ENCODE peak calls at places on chromosomes 2 and 18, in seven cellular contexts. L is lung, I is suprapubic skin, Y is HL-60, W is tibial nerve, U is right lobe of liver, C is kidney. M is an unnamed sample.

GRCh38 chr18:76844742-76845477 is 22.6 kb downstream of the ZNF236 start:
- DNase-seq in Y (no peak), L (no peak), I (no peak), U (no peak), C (no peak), W (no peak), M (no peak)

GRCh38 chr18:58208207-58208944 is 164.3 kb downstream of the NEDD4L start:
- DNase-seq in L (no peak), U (no peak), C (no peak), Y (no peak), W (no peak), I (no peak), M (no peak)

GRCh38 chr2:27446057-27446456 is 3.9 kb downstream of the KRTCAP3 start:
- DNase-seq in I (peak; percentile 70), W (no peak), Y (no peak), L (peak; percentile 69), C (peak; percentile 76), U (peak; percentile 47), M (no peak)

GRCh38 chr2:18630941-18631340 is 41.6 kb upstream of the NT5C1B start:
- DNase-seq in W (no peak), Y (no peak), C (no peak), I (no peak), U (no peak), L (no peak), M (no peak)

GRCh38 chr18:2881088-2881487 is 34.3 kb downstream of the EMILIN2 start:
- DNase-seq in U (no peak), Y (no peak), L (peak; percentile 27), C (no peak), W (no peak), I (peak; percentile 60), M (no peak)

GRCh38 chr2:5690718-5691658 is 1.2 kb upstream of the SOX11 start:
- DNase-seq in W (no peak), U (no peak), I (no peak), Y (no peak), L (no peak), C (peak; percentile 65), M (no peak)

GRCh38 chr2:20677301-20678176 is 10.6 kb downstream of the GDF7 start:
- DNase-seq in U (no peak), L (no peak), Y (no peak), I (no peak), C (no peak), W (no peak), M (no peak)

GRCh38 chr2:133841905-133842304 is 273.6 kb upstream of the NCKAP5 start:
- DNase-seq in C (peak; percentile 63), Y (no peak), W (no peak), L (no peak), U (no peak), I (no peak), M (peak; percentile 47)

GRCh38 chr2:138997849-138998517 is 217.8 kb upstream of the NXPH2 start:
- DNase-seq in C (no peak), I (no peak), W (no peak), U (no peak), Y (no peak), L (no peak), M (no peak)

GRCh38 chr18:73614812-73615211 is 532.8 kb downstream of the FBXO15 start:
- DNase-seq in L (no peak), I (no peak), Y (no peak), U (no peak), W (no peak), C (no peak), M (no peak)

DNA sequence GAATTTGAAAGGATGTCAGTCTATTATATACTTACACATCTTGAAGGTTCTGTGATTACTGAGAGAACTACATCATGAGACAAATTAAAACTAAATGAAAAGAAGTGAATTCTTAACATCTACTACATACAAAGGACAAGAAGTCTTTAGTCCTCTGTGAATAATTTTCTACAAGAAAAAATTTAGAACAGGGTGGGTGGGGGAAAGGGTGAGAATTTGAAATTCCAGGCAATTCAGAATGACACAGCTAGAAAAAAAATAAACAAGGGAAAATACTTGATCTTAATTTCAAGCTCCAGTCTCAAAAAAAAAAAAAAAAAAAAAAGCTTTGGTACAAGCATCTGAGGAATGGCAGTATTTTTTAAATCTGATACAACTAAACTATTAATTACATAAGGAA is 15.5 kb downstream of the CUL3 start:
- DNase-seq in L (no peak), C (no peak), Y (no peak), W (no peak), I (no peak), U (no peak), M (no peak)
- H3K4me3 ChIP-seq in L (no peak overlapping the region), C (no peak overlapping the region), Y (no peak overlapping the region), W (no peak overlapping the region), I (no peak overlapping the region), U (no peak overlapping the region), M (no peak overlapping the region)

GRCh38 chr2:220104871-220105351 is 477.5 kb downstream of the SLC4A3 start:
- DNase-seq in U (no peak), Y (no peak), L (no peak), W (no peak), C (no peak), I (no peak), M (no peak)
- TF ChIP-seq CTCF in U (no peak), Y (no peak), L (no peak), W (no peak), C (no peak), I (no peak), M (no peak)

GRCh38 chr2:85326946-85327756 is 638 bp downstream of the TGOLN2 start:
- DNase-seq in Y (peak; percentile 48), L (peak; percentile 40), I (peak; percentile 76), U (peak; percentile 56), W (no peak), C (peak; percentile 85), M (peak; percentile 79)
- H3K27ac ChIP-seq in Y (peak overlapping the region; percentile 96), L (peak overlapping the region; percentile 100), I (peak overlapping the region; percentile 99), U (peak overlapping the region; percentile 92), W (peak overlapping the region; percentile 94), C (peak overlapping the region; percentile 99), M (peak overlapping the region; percentile 94)

GRCh38 chr2:95174031-95174430 is 8.4 kb downstream of the ZNF2 start:
- DNase-seq in U (no peak), L (no peak), I (no peak), C (no peak), W (no peak), Y (no peak), M (no peak)
- H3K4me3 ChIP-seq in U (no peak overlapping the region), L (no peak overlapping the region), I (no peak overlapping the region), C (no peak overlapping the region), W (no peak overlapping the region), Y (no peak overlapping the region), M (no peak overlapping the region)

GRCh38 chr2:15748736-15749323 is 157.2 kb downstream of the DDX1 start:
- DNase-seq in Y (no peak), I (no peak), U (no peak), W (no peak), L (no peak), C (no peak), M (peak; percentile 67)
- TF ChIP-seq CTCF in Y (peak; percentile 5), I (no peak), U (peak; percentile 25), W (no peak), L (no peak), C (peak; percentile 34), M (no peak)

M was measured in coronary artery.